ENCODE peak calls at places on chromosomes 7 and 10, in nine cellular contexts. I is cardiac muscle cell; H is Jurkat, Clone E6-1; C is upper lobe of right lung; K is naive thymus-derived CD4-positive, alpha-beta T cell; R is lower lobe of right lung; B is foreskin fibroblast; A is left ventricle myocardium inferior; V is LNCaP clone FGC. W is an unnamed sample.
A peak's percentile ranks its signal among the peaks of the same experiment; 100 is the strongest.

GRCh38 chr7:21550076-21550475 is 7.2 kb downstream of the DNAH11 start:
- DNase-seq in I (no peak), H (no peak), C (no peak), K (no peak), R (no peak), B (no peak), A (no peak), V (no peak), W (no peak)

GRCh38 chr10:71233491-71233892 is 21.1 kb downstream of the UNC5B start:
- DNase-seq in I (no peak), H (no peak), C (no peak), K (no peak), R (no peak), B (no peak), A (peak; percentile 10), V (no peak), W (no peak)

GRCh38 chr7:42236266-42237161 is 495 bp downstream of the GLI3 start:
- DNase-seq in I (peak; percentile 81), H (peak; percentile 4), C (peak; percentile 72), K (no peak), R (peak; percentile 60), B (peak; percentile 70), A (peak; percentile 49), V (no peak), W (no peak)

GRCh38 chr7:1532456-1533254 is 2.2 kb downstream of the MAFK start:
- DNase-seq in I (no peak), H (no peak), C (peak; percentile 92), K (peak; percentile 66), R (peak; percentile 93), B (peak; percentile 89), A (peak; percentile 74), V (peak; percentile 94), W (peak; percentile 63)

GRCh38 chr7:2516194-2516555 is 3.4 kb upstream of the LFNG start:
- DNase-seq in I (no peak), H (no peak), C (no peak), K (no peak), R (no peak), B (no peak), A (no peak), V (no peak), W (no peak)

GRCh38 chr7:99008181-99008631 is 129.9 kb downstream of the TRRAP start:
- DNase-seq in I (no peak), H (no peak), C (no peak), K (no peak), R (no peak), B (no peak), A (no peak), V (no peak), W (no peak)

GRCh38 chr10:24255115-24255895 is 46.4 kb downstream of the KIAA1217 start:
- DNase-seq in I (no peak), H (no peak), C (no peak), K (no peak), R (no peak), B (no peak), A (no peak), V (no peak), W (no peak)

GRCh38 chr7:6393667-6394056 is 54.1 kb downstream of the DAGLB start:
- DNase-seq in I (no peak), H (no peak), C (no peak), K (no peak), R (no peak), B (no peak), A (no peak), V (no peak), W (no peak)

GRCh38 chr7:136953386-136953785 is 84.9 kb downstream of the CHRM2 start:
- DNase-seq in I (no peak), H (no peak), C (no peak), K (no peak), R (no peak), B (peak; percentile 64), A (no peak), V (no peak), W (peak; percentile 66)

GRCh38 chr10:63365976-63366765 is 99.6 kb downstream of the JMJD1C start:
- DNase-seq in I (no peak), H (no peak), C (no peak), K (no peak), R (no peak), B (no peak), A (no peak), V (no peak), W (no peak)

GRCh38 chr7:94763268-94763667 is 107.3 kb upstream of the SGCE start:
- DNase-seq in I (no peak), H (no peak), C (no peak), K (no peak), R (no peak), B (peak; percentile 81), A (no peak), V (no peak), W (no peak)

GRCh38 chr10:43377393-43377883 is 6.0 kb downstream of the FXYD4 start:
- DNase-seq in I (no peak), H (no peak), C (peak; percentile 72), K (no peak), R (peak; percentile 61), B (no peak), A (no peak), V (no peak), W (no peak)

GRCh38 chr7:27166475-27167169 is 1.3 kb upstream of the HOXA9 start:
- DNase-seq in I (no peak), H (no peak), C (peak; percentile 53), K (no peak), R (peak; percentile 44), B (no peak), A (peak; percentile 9), V (no peak), W (no peak)

GRCh38 chr10:5708356-5708755 is 23.7 kb downstream of the TASOR2 start:
- DNase-seq in I (no peak), H (no peak), C (no peak), K (no peak), R (no peak), B (no peak), A (no peak), V (no peak), W (no peak)

GRCh38 chr7:36473454-36474282 is 84.0 kb downstream of the ANLN start:
- DNase-seq in I (peak; percentile 72), H (peak; percentile 32), C (no peak), K (no peak), R (peak; percentile 51), B (peak; percentile 5), A (peak; percentile 25), V (no peak), W (no peak)

GRCh38 chr10:31148955-31149354 is 117.3 kb upstream of the ZNF438 start:
- DNase-seq in I (no peak), H (no peak), C (no peak), K (no peak), R (no peak), B (no peak), A (no peak), V (no peak), W (no peak)

DNA sequence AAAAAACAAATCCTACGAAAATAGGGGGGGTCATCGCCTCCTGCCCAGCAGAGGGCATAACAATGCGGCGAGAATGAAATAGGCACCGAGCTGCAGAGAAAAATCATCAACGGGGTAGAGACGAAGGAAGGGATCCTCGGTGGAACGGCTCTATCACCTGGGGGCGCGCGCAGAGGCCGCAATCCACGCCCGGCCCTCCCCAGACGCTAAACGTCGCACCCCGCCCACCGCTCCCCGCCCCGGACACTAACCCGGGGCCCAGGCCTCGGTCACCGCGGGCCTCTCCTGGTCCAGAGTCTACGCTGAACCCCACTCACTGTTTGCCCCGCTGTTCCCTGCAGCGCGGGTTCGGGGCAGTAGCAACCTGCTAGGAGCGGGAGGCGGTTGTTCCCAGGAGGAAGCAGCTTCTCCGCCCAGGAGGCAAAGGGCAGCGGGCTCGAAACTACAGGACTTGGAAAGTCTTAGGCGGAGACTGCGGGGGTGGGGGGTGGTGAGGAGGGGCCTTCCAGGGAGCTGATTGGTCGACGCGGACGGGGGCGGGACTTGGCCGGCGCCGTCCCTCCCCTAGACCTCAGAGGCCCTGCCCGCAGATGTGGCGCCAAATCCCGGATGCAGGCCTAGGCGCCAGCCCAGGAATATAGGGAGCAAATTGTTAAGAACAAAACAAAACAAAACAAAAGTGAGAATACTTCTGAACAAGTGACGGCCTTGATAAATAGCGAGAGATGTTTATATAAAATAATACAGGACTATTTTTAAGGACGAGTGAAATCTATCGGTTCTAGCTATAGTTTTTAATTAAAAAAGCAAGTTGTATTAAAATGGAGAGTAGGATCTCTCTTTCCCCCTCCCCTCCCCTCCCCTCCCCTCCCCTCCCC is at the start of gene TCAF1:
- DNase-seq in I (peak; percentile 97), H (peak; percentile 82), C (peak; percentile 97), K (peak; percentile 87), R (peak; percentile 96), B (peak; percentile 92), A (peak; percentile 97), V (peak; percentile 87), W (peak; percentile 49)
- H3K4me3 ChIP-seq in I (peak within 1 kb of the TSS; percentile 64), H (peak within 1 kb of the TSS; percentile 79), C (peak within 1 kb of the TSS; percentile 76), K (peak within 1 kb of the TSS; percentile 92), R (peak within 1 kb of the TSS; percentile 93), B (peak within 1 kb of the TSS; percentile 80), A (peak within 1 kb of the TSS; percentile 83), V (peak within 1 kb of the TSS; percentile 74), W (peak within 1 kb of the TSS; percentile 89)

GRCh38 chr7:117155694-117156093 is 167.2 kb downstream of the WNT2 start:
- DNase-seq in I (no peak), H (no peak), C (no peak), K (no peak), R (no peak), B (no peak), A (no peak), V (no peak), W (no peak)

GRCh38 chr7:117154721-117155120 is 168.1 kb downstream of the WNT2 start:
- DNase-seq in I (no peak), H (no peak), C (no peak), K (no peak), R (no peak), B (no peak), A (no peak), V (no peak), W (no peak)

GRCh38 chr7:117157121-117157870 is 165.6 kb downstream of the WNT2 start:
- DNase-seq in I (no peak), H (no peak), C (no peak), K (no peak), R (peak; percentile 41), B (peak; percentile 87), A (peak; percentile 17), V (peak; percentile 4), W (peak; percentile 82)

GRCh38 chr7:117158941-117159705 is 163.7 kb downstream of the WNT2 start:
- DNase-seq in I (no peak), H (no peak), C (no peak), K (no peak), R (no peak), B (no peak), A (no peak), V (no peak), W (peak; percentile 38)

GRCh38 chr7:117157871-117158209 is 165.0 kb downstream of the WNT2 start:
- DNase-seq in I (no peak), H (no peak), C (no peak), K (no peak), R (no peak), B (no peak), A (no peak), V (no peak), W (no peak)
- H3K4me3 ChIP-seq in I (no peak overlapping the region), H (no peak overlapping the region), C (no peak overlapping the region), K (no peak overlapping the region), R (no peak overlapping the region), B (no peak overlapping the region), A (no peak overlapping the region), V (no peak overlapping the region), W (no peak overlapping the region)

GRCh38 chr7:43937444-43937843 is 11.2 kb downstream of the UBE2D4 start:
- DNase-seq in I (no peak), H (no peak), C (no peak), K (no peak), R (no peak), B (no peak), A (no peak), V (no peak), W (no peak)
- H3K4me3 ChIP-seq in I (no peak overlapping the region), H (no peak overlapping the region), C (no peak overlapping the region), K (no peak overlapping the region), R (no peak overlapping the region), B (no peak overlapping the region), A (no peak overlapping the region), V (no peak overlapping the region), W (no peak overlapping the region)

GRCh38 chr10:44891721-44892120 is 19.4 kb upstream of the TMEM72 start:
- DNase-seq in I (no peak), H (no peak), C (no peak), K (no peak), R (no peak), B (no peak), A (no peak), V (no peak), W (no peak)
- H3K4me3 ChIP-seq in I (no peak overlapping the region), H (no peak overlapping the region), C (no peak overlapping the region), K (no peak overlapping the region), R (no peak overlapping the region), B (no peak overlapping the region), A (no peak overlapping the region), V (no peak overlapping the region), W (no peak overlapping the region)

W was measured in AG04449.